ENCODE peak calls at places on chromosomes 3 and 15, in seven cellular contexts. One of them, this sample, is unnamed.

GRCh38 chr15:48040166-48040817 is 80.5 kb upstream of the SLC24A5 start:
- DNase-seq in lower leg skin: no peak
- DNase-seq in stimulated activated naive CD8-positive, alpha-beta T cell treated with anti-CD3 and anti-CD28 coated beads, Interleukin-15, Interleukin-2, amounts not matched to agents 100 U/mL and 50 U/mL, for 24 hours: no peak
- DNase-seq in fibroblast of gingiva: no peak
- DNase-seq in activated CD4-positive, CD25-positive, alpha-beta regulatory T cell: no peak
- DNase-seq in glutamatergic neuron: no peak
- DNase-seq in transverse colon: peak
- DNase-seq in this sample: no peak

GRCh38 chr3:158991146-158991705 is 189.4 kb downstream of the MFSD1 start:
- DNase-seq in activated CD4-positive, CD25-positive, alpha-beta regulatory T cell: no peak
- DNase-seq in lower leg skin: no peak
- DNase-seq in transverse colon: peak
- DNase-seq in stimulated activated naive CD8-positive, alpha-beta T cell treated with anti-CD3 and anti-CD28 coated beads, Interleukin-15, Interleukin-2, amounts not matched to agents 100 U/mL and 50 U/mL, for 24 hours: no peak
- DNase-seq in glutamatergic neuron: no peak
- DNase-seq in fibroblast of gingiva: no peak
- DNase-seq in this sample: no peak

GRCh38 chr3:102177075-102177755 is 257.6 kb upstream of the ZPLD1 start:
- DNase-seq in fibroblast of gingiva: no peak
- DNase-seq in stimulated activated naive CD8-positive, alpha-beta T cell treated with anti-CD3 and anti-CD28 coated beads, Interleukin-15, Interleukin-2, amounts not matched to agents 100 U/mL and 50 U/mL, for 24 hours: no peak
- DNase-seq in transverse colon: peak
- DNase-seq in glutamatergic neuron: no peak
- DNase-seq in activated CD4-positive, CD25-positive, alpha-beta regulatory T cell: no peak
- DNase-seq in lower leg skin: no peak
- DNase-seq in this sample: no peak

GRCh38 chr3:32399030-32399620 is 7.5 kb downstream of the CMTM7 start:
- DNase-seq in fibroblast of gingiva: peak
- DNase-seq in activated CD4-positive, CD25-positive, alpha-beta regulatory T cell: no peak
- DNase-seq in stimulated activated naive CD8-positive, alpha-beta T cell treated with anti-CD3 and anti-CD28 coated beads, Interleukin-15, Interleukin-2, amounts not matched to agents 100 U/mL and 50 U/mL, for 24 hours: no peak
- DNase-seq in transverse colon: no peak
- DNase-seq in glutamatergic neuron: no peak
- DNase-seq in lower leg skin: no peak
- DNase-seq in this sample: peak

GRCh38 chr15:45185903-45186770 is 1.6 kb downstream of the SHF start:
- DNase-seq in lower leg skin: no peak
- DNase-seq in fibroblast of gingiva: no peak
- DNase-seq in stimulated activated naive CD8-positive, alpha-beta T cell treated with anti-CD3 and anti-CD28 coated beads, Interleukin-15, Interleukin-2, amounts not matched to agents 100 U/mL and 50 U/mL, for 24 hours: no peak
- DNase-seq in activated CD4-positive, CD25-positive, alpha-beta regulatory T cell: no peak
- DNase-seq in glutamatergic neuron: no peak
- DNase-seq in transverse colon: no peak
- DNase-seq in this sample: no peak

GRCh38 chr15:68517285-68517711 is 61.5 kb upstream of the CORO2B start:
- DNase-seq in transverse colon: no peak
- DNase-seq in stimulated activated naive CD8-positive, alpha-beta T cell treated with anti-CD3 and anti-CD28 coated beads, Interleukin-15, Interleukin-2, amounts not matched to agents 100 U/mL and 50 U/mL, for 24 hours: no peak
- DNase-seq in fibroblast of gingiva: no peak
- DNase-seq in activated CD4-positive, CD25-positive, alpha-beta regulatory T cell: no peak
- DNase-seq in glutamatergic neuron: no peak
- DNase-seq in lower leg skin: no peak
- DNase-seq in this sample: no peak

GRCh38 chr3:15339786-15340215 is 7.4 kb upstream of the SH3BP5 start:
- DNase-seq in transverse colon: no peak
- DNase-seq in glutamatergic neuron: no peak
- DNase-seq in activated CD4-positive, CD25-positive, alpha-beta regulatory T cell: no peak
- DNase-seq in stimulated activated naive CD8-positive, alpha-beta T cell treated with anti-CD3 and anti-CD28 coated beads, Interleukin-15, Interleukin-2, amounts not matched to agents 100 U/mL and 50 U/mL, for 24 hours: no peak
- DNase-seq in lower leg skin: no peak
- DNase-seq in fibroblast of gingiva: peak
- DNase-seq in this sample: peak

GRCh38 chr15:78739996-78740903 is 71.0 kb downstream of the ADAMTS7 start:
- DNase-seq in transverse colon: peak
- DNase-seq in glutamatergic neuron: peak
- DNase-seq in fibroblast of gingiva: no peak
- DNase-seq in activated CD4-positive, CD25-positive, alpha-beta regulatory T cell: peak
- DNase-seq in lower leg skin: no peak
- DNase-seq in stimulated activated naive CD8-positive, alpha-beta T cell treated with anti-CD3 and anti-CD28 coated beads, Interleukin-15, Interleukin-2, amounts not matched to agents 100 U/mL and 50 U/mL, for 24 hours: peak
- DNase-seq in this sample: no peak

GRCh38 chr3:188776447-188776846 is 395.3 kb upstream of the TPRG1 start:
- DNase-seq in glutamatergic neuron: no peak
- DNase-seq in fibroblast of gingiva: peak
- DNase-seq in activated CD4-positive, CD25-positive, alpha-beta regulatory T cell: no peak
- DNase-seq in transverse colon: no peak
- DNase-seq in stimulated activated naive CD8-positive, alpha-beta T cell treated with anti-CD3 and anti-CD28 coated beads, Interleukin-15, Interleukin-2, amounts not matched to agents 100 U/mL and 50 U/mL, for 24 hours: no peak
- DNase-seq in lower leg skin: no peak
- DNase-seq in this sample: no peak

GRCh38 chr3:48018841-48019240 is 2.6 kb upstream of the MAP4 start:
- DNase-seq in lower leg skin: no peak
- DNase-seq in fibroblast of gingiva: peak
- DNase-seq in transverse colon: no peak
- DNase-seq in glutamatergic neuron: no peak
- DNase-seq in stimulated activated naive CD8-positive, alpha-beta T cell treated with anti-CD3 and anti-CD28 coated beads, Interleukin-15, Interleukin-2, amounts not matched to agents 100 U/mL and 50 U/mL, for 24 hours: no peak
- DNase-seq in activated CD4-positive, CD25-positive, alpha-beta regulatory T cell: no peak
- DNase-seq in this sample: peak

GRCh38 chr3:12148183-12148940 is 10.3 kb downstream of the TIMP4 start:
- DNase-seq in lower leg skin: peak
- DNase-seq in activated CD4-positive, CD25-positive, alpha-beta regulatory T cell: no peak
- DNase-seq in stimulated activated naive CD8-positive, alpha-beta T cell treated with anti-CD3 and anti-CD28 coated beads, Interleukin-15, Interleukin-2, amounts not matched to agents 100 U/mL and 50 U/mL, for 24 hours: no peak
- DNase-seq in transverse colon: peak
- DNase-seq in fibroblast of gingiva: peak
- DNase-seq in glutamatergic neuron: no peak
- DNase-seq in this sample: no peak

GRCh38 chr15:85403745-85404144 is 23.3 kb downstream of the AKAP13 start:
- DNase-seq in glutamatergic neuron: no peak
- DNase-seq in transverse colon: no peak
- DNase-seq in fibroblast of gingiva: peak
- DNase-seq in activated CD4-positive, CD25-positive, alpha-beta regulatory T cell: no peak
- DNase-seq in stimulated activated naive CD8-positive, alpha-beta T cell treated with anti-CD3 and anti-CD28 coated beads, Interleukin-15, Interleukin-2, amounts not matched to agents 100 U/mL and 50 U/mL, for 24 hours: no peak
- DNase-seq in lower leg skin: peak
- DNase-seq in this sample: no peak

GRCh38 chr3:187183210-187183862 is 13.9 kb upstream of the RTP1 start:
- DNase-seq in activated CD4-positive, CD25-positive, alpha-beta regulatory T cell: no peak
- DNase-seq in stimulated activated naive CD8-positive, alpha-beta T cell treated with anti-CD3 and anti-CD28 coated beads, Interleukin-15, Interleukin-2, amounts not matched to agents 100 U/mL and 50 U/mL, for 24 hours: no peak
- DNase-seq in glutamatergic neuron: no peak
- DNase-seq in transverse colon: no peak
- DNase-seq in fibroblast of gingiva: no peak
- DNase-seq in lower leg skin: peak
- DNase-seq in this sample: no peak

GRCh38 chr3:23911397-23911796 is 5.4 kb downstream of the NKIRAS1 start:
- DNase-seq in glutamatergic neuron: no peak
- DNase-seq in transverse colon: no peak
- DNase-seq in fibroblast of gingiva: no peak
- DNase-seq in activated CD4-positive, CD25-positive, alpha-beta regulatory T cell: no peak
- DNase-seq in lower leg skin: no peak
- DNase-seq in stimulated activated naive CD8-positive, alpha-beta T cell treated with anti-CD3 and anti-CD28 coated beads, Interleukin-15, Interleukin-2, amounts not matched to agents 100 U/mL and 50 U/mL, for 24 hours: no peak
- DNase-seq in this sample: no peak

GRCh38 chr3:71742621-71743020 is 11.0 kb upstream of the GPR27 start:
- DNase-seq in fibroblast of gingiva: no peak
- DNase-seq in glutamatergic neuron: no peak
- DNase-seq in transverse colon: no peak
- DNase-seq in lower leg skin: no peak
- DNase-seq in activated CD4-positive, CD25-positive, alpha-beta regulatory T cell: no peak
- DNase-seq in stimulated activated naive CD8-positive, alpha-beta T cell treated with anti-CD3 and anti-CD28 coated beads, Interleukin-15, Interleukin-2, amounts not matched to agents 100 U/mL and 50 U/mL, for 24 hours: no peak
- DNase-seq in this sample: no peak

GRCh38 chr3:29694783-29695182 is 413.9 kb downstream of the RBMS3 start:
- DNase-seq in lower leg skin: no peak
- DNase-seq in glutamatergic neuron: no peak
- DNase-seq in stimulated activated naive CD8-positive, alpha-beta T cell treated with anti-CD3 and anti-CD28 coated beads, Interleukin-15, Interleukin-2, amounts not matched to agents 100 U/mL and 50 U/mL, for 24 hours: no peak
- DNase-seq in fibroblast of gingiva: peak
- DNase-seq in transverse colon: no peak
- DNase-seq in activated CD4-positive, CD25-positive, alpha-beta regulatory T cell: no peak
- DNase-seq in this sample: peak

GRCh38 chr3:195094211-195094921 is 176.6 kb downstream of the XXYLT1 start:
- DNase-seq in glutamatergic neuron: peak
- DNase-seq in activated CD4-positive, CD25-positive, alpha-beta regulatory T cell: no peak
- DNase-seq in fibroblast of gingiva: no peak
- DNase-seq in transverse colon: peak
- DNase-seq in stimulated activated naive CD8-positive, alpha-beta T cell treated with anti-CD3 and anti-CD28 coated beads, Interleukin-15, Interleukin-2, amounts not matched to agents 100 U/mL and 50 U/mL, for 24 hours: peak
- DNase-seq in lower leg skin: no peak
- DNase-seq in this sample: peak

GRCh38 chr15:97501291-97501690 is 459.2 kb upstream of the ARRDC4 start:
- DNase-seq in fibroblast of gingiva: no peak
- DNase-seq in stimulated activated naive CD8-positive, alpha-beta T cell treated with anti-CD3 and anti-CD28 coated beads, Interleukin-15, Interleukin-2, amounts not matched to agents 100 U/mL and 50 U/mL, for 24 hours: no peak
- DNase-seq in glutamatergic neuron: no peak
- DNase-seq in transverse colon: no peak
- DNase-seq in activated CD4-positive, CD25-positive, alpha-beta regulatory T cell: no peak
- DNase-seq in lower leg skin: no peak
- DNase-seq in this sample: no peak

GRCh38 chr3:158220575-158220974 is 110.7 kb downstream of the RSRC1 start:
- DNase-seq in glutamatergic neuron: no peak
- DNase-seq in fibroblast of gingiva: no peak
- DNase-seq in activated CD4-positive, CD25-positive, alpha-beta regulatory T cell: no peak
- DNase-seq in transverse colon: no peak
- DNase-seq in lower leg skin: no peak
- DNase-seq in stimulated activated naive CD8-positive, alpha-beta T cell treated with anti-CD3 and anti-CD28 coated beads, Interleukin-15, Interleukin-2, amounts not matched to agents 100 U/mL and 50 U/mL, for 24 hours: no peak
- DNase-seq in this sample: no peak

GRCh38 chr3:136546718-136547117 is 205.5 kb downstream of the STAG1 start:
- DNase-seq in lower leg skin: no peak
- DNase-seq in activated CD4-positive, CD25-positive, alpha-beta regulatory T cell: no peak
- DNase-seq in glutamatergic neuron: no peak
- DNase-seq in transverse colon: no peak
- DNase-seq in fibroblast of gingiva: no peak
- DNase-seq in stimulated activated naive CD8-positive, alpha-beta T cell treated with anti-CD3 and anti-CD28 coated beads, Interleukin-15, Interleukin-2, amounts not matched to agents 100 U/mL and 50 U/mL, for 24 hours: no peak
- DNase-seq in this sample: peak

GRCh38 chr3:32684029-32684799 is 774 bp upstream of the CNOT10 start:
- DNase-seq in activated CD4-positive, CD25-positive, alpha-beta regulatory T cell: no peak
- DNase-seq in glutamatergic neuron: no peak
- DNase-seq in lower leg skin: no peak
- DNase-seq in transverse colon: no peak
- DNase-seq in stimulated activated naive CD8-positive, alpha-beta T cell treated with anti-CD3 and anti-CD28 coated beads, Interleukin-15, Interleukin-2, amounts not matched to agents 100 U/mL and 50 U/mL, for 24 hours: no peak
- DNase-seq in fibroblast of gingiva: no peak
- DNase-seq in this sample: no peak

GRCh38 chr3:33798418-33799201 is at the start of gene PDCD6IP:
- DNase-seq in stimulated activated naive CD8-positive, alpha-beta T cell treated with anti-CD3 and anti-CD28 coated beads, Interleukin-15, Interleukin-2, amounts not matched to agents 100 U/mL and 50 U/mL, for 24 hours: peak
- DNase-seq in glutamatergic neuron: peak
- DNase-seq in transverse colon: peak
- DNase-seq in activated CD4-positive, CD25-positive, alpha-beta regulatory T cell: peak
- DNase-seq in lower leg skin: peak
- DNase-seq in fibroblast of gingiva: peak
- DNase-seq in this sample: peak

GRCh38 chr3:151282921-151283320 is 4.6 kb upstream of the P2RY14 start:
- DNase-seq in stimulated activated naive CD8-positive, alpha-beta T cell treated with anti-CD3 and anti-CD28 coated beads, Interleukin-15, Interleukin-2, amounts not matched to agents 100 U/mL and 50 U/mL, for 24 hours: no peak
- DNase-seq in lower leg skin: no peak
- DNase-seq in glutamatergic neuron: no peak
- DNase-seq in activated CD4-positive, CD25-positive, alpha-beta regulatory T cell: no peak
- DNase-seq in transverse colon: no peak
- DNase-seq in fibroblast of gingiva: peak
- DNase-seq in this sample: peak

GRCh38 chr3:159852821-159853505 is 135.7 kb upstream of the IL12A start:
- DNase-seq in fibroblast of gingiva: peak
- DNase-seq in lower leg skin: no peak
- DNase-seq in activated CD4-positive, CD25-positive, alpha-beta regulatory T cell: no peak
- DNase-seq in transverse colon: no peak
- DNase-seq in stimulated activated naive CD8-positive, alpha-beta T cell treated with anti-CD3 and anti-CD28 coated beads, Interleukin-15, Interleukin-2, amounts not matched to agents 100 U/mL and 50 U/mL, for 24 hours: no peak
- DNase-seq in glutamatergic neuron: peak
- DNase-seq in this sample: peak

GRCh38 chr3:58048301-58048700 is 40.1 kb downstream of the FLNB start:
- DNase-seq in activated CD4-positive, CD25-positive, alpha-beta regulatory T cell: no peak
- DNase-seq in lower leg skin: no peak
- DNase-seq in glutamatergic neuron: no peak
- DNase-seq in stimulated activated naive CD8-positive, alpha-beta T cell treated with anti-CD3 and anti-CD28 coated beads, Interleukin-15, Interleukin-2, amounts not matched to agents 100 U/mL and 50 U/mL, for 24 hours: no peak
- DNase-seq in transverse colon: no peak
- DNase-seq in fibroblast of gingiva: no peak
- DNase-seq in this sample: peak

GRCh38 chr3:42349765-42350594 is 60.4 kb downstream of the LYZL4 start:
- DNase-seq in fibroblast of gingiva: no peak
- DNase-seq in activated CD4-positive, CD25-positive, alpha-beta regulatory T cell: no peak
- DNase-seq in transverse colon: no peak
- DNase-seq in stimulated activated naive CD8-positive, alpha-beta T cell treated with anti-CD3 and anti-CD28 coated beads, Interleukin-15, Interleukin-2, amounts not matched to agents 100 U/mL and 50 U/mL, for 24 hours: no peak
- DNase-seq in glutamatergic neuron: no peak
- DNase-seq in lower leg skin: no peak
- DNase-seq in this sample: no peak

This sample was measured in kidney glomerular epithelial cell.